ENCODE peak calls at places on chromosome 17, in eight cellular contexts. F, N, A, K, I, U, W and L are unnamed samples.

GRCh38 chr17:67594115-67594878 is 123.4 kb upstream of the NOL11 start:
- DNase-seq in A (no peak), F (no peak), N (no peak), K (no peak), U (no peak), W (no peak), I (no peak), L (no peak)

GRCh38 chr17:80154166-80154565 is 7.2 kb upstream of the EIF4A3 start:
- DNase-seq in N (no peak), K (no peak), W (no peak), F (no peak), A (peak; percentile 86), U (no peak), I (no peak), L (no peak)

GRCh38 chr17:5272313-5272712 is 9.8 kb upstream of the RABEP1 start:
- DNase-seq in A (no peak), K (no peak), F (no peak), W (no peak), N (no peak), U (no peak), I (no peak), L (no peak)

GRCh38 chr17:38584350-38584925 is 21.3 kb downstream of the SRCIN1 start:
- DNase-seq in A (no peak), F (peak; percentile 43), N (peak; percentile 49), K (peak; percentile 79), I (peak; percentile 66), U (peak; percentile 34), W (no peak), L (no peak)

GRCh38 chr17:39673335-39674081 is 5.3 kb downstream of the PNMT start:
- DNase-seq in K (no peak), A (no peak), W (no peak), I (no peak), U (no peak), F (no peak), N (no peak), L (no peak)

GRCh38 chr17:58785097-58785496 is 29.4 kb downstream of the PPM1E start:
- DNase-seq in A (no peak), K (no peak), N (no peak), U (no peak), F (no peak), W (no peak), I (no peak), L (no peak)

GRCh38 chr17:58417300-58418092 is at the start of gene RNF43:
- DNase-seq in W (peak; percentile 70), N (peak; percentile 98), A (peak; percentile 95), U (peak; percentile 100), I (peak; percentile 87), F (peak; percentile 90), K (peak; percentile 99), L (peak; percentile 85)

GRCh38 chr17:42675984-42676423 is 790 bp downstream of the PLEKHH3 start:
- DNase-seq in N (no peak), F (no peak), K (peak; percentile 79), A (no peak), I (peak; percentile 47), W (no peak), U (no peak), L (no peak)

GRCh38 chr17:14061666-14062560 is 7.4 kb upstream of the COX10 start:
- DNase-seq in W (no peak), K (peak; percentile 11), I (no peak), F (no peak), A (no peak), U (no peak), N (no peak), L (no peak)

GRCh38 chr17:79971651-79972050 is 64.0 kb downstream of the TBC1D16 start:
- DNase-seq in N (no peak), W (no peak), I (no peak), K (no peak), U (no peak), A (no peak), F (no peak), L (no peak)

GRCh38 chr17:55086635-55087058 is 118.1 kb downstream of the STXBP4 start:
- DNase-seq in N (peak; percentile 2), W (no peak), U (peak; percentile 34), A (no peak), F (no peak), I (no peak), K (no peak), L (no peak)

GRCh38 chr17:47956818-47957590 is 679 bp downstream of the PRR15L start:
- DNase-seq in U (no peak), A (no peak), W (no peak), N (no peak), F (no peak), K (peak; percentile 25), I (no peak), L (no peak)

GRCh38 chr17:54626146-54626703 is 274.4 kb upstream of the TOM1L1 start:
- DNase-seq in I (no peak), K (peak; percentile 17), U (no peak), F (no peak), N (no peak), A (peak; percentile 20), W (no peak), L (no peak)

GRCh38 chr17:57956311-57957119 is 1.3 kb upstream of the CUEDC1 start:
- DNase-seq in W (peak; percentile 20), I (no peak), U (peak; percentile 84), K (peak; percentile 34), A (peak; percentile 30), N (no peak), F (peak; percentile 41), L (no peak)

GRCh38 chr17:40528692-40529417 is 27.4 kb upstream of the TNS4 start:
- DNase-seq in F (no peak), W (no peak), I (no peak), U (no peak), A (no peak), N (no peak), K (no peak), L (peak; percentile 29)

GRCh38 chr17:38926290-38927070 is 1.1 kb downstream of the LASP1NB start:
- DNase-seq in F (no peak), K (no peak), A (no peak), U (no peak), N (no peak), W (no peak), I (no peak), L (no peak)

GRCh38 chr17:7888184-7888920 is at the start of gene CHD3:
- DNase-seq in W (no peak), U (peak; percentile 72), A (no peak), N (peak; percentile 74), I (no peak), F (peak; percentile 35), K (peak; percentile 86), L (no peak)

GRCh38 chr17:81608082-81608481 is 28.8 kb downstream of the NPLOC4 start:
- DNase-seq in N (no peak), I (no peak), K (no peak), U (no peak), A (no peak), F (no peak), W (no peak), L (no peak)

GRCh38 chr17:56603486-56604238 is 10.2 kb downstream of the NOG start:
- DNase-seq in F (no peak), U (no peak), K (no peak), I (no peak), W (no peak), N (no peak), A (no peak), L (no peak)

GRCh38 chr17:17146791-17147406 is 59.2 kb downstream of the PLD6 start:
- DNase-seq in A (no peak), F (peak; percentile 15), K (peak; percentile 53), I (no peak), U (no peak), N (no peak), W (no peak), L (no peak)

GRCh38 chr17:81037783-81038733 is 3.1 kb downstream of the BAIAP2 start:
- DNase-seq in N (no peak), U (no peak), K (no peak), F (no peak), A (no peak), I (peak; percentile 88), W (no peak), L (no peak)